ENCODE peak calls at places on chromosomes 16 and 17, in eight cellular contexts. One of them, this sample, is unnamed.

GRCh38 chr16:57194512-57194911 is 8.4 kb downstream of the RSPRY1 start:
- DNase-seq in H9: no peak
- DNase-seq in osteoblast: peak; percentile 91
- DNase-seq in dorsolateral prefrontal cortex: no peak
- DNase-seq in Peyer's patch: no peak
- DNase-seq in fibroblast of mammary gland: peak; percentile 91
- DNase-seq in neural crest cell: no peak
- DNase-seq in cardiac fibroblast: peak; percentile 84
- DNase-seq in this sample: no peak

GRCh38 chr16:55454861-55455260 is 24.1 kb upstream of the MMP2 start:
- DNase-seq in dorsolateral prefrontal cortex: no peak
- DNase-seq in cardiac fibroblast: no peak
- DNase-seq in H9: no peak
- DNase-seq in fibroblast of mammary gland: no peak
- DNase-seq in neural crest cell: no peak
- DNase-seq in osteoblast: no peak
- DNase-seq in Peyer's patch: no peak
- DNase-seq in this sample: no peak

GRCh38 chr16:80599466-80599865 is 58.7 kb downstream of the DYNLRB2 start:
- DNase-seq in dorsolateral prefrontal cortex: no peak
- DNase-seq in fibroblast of mammary gland: peak; percentile 70
- DNase-seq in neural crest cell: no peak
- DNase-seq in osteoblast: no peak
- DNase-seq in H9: no peak
- DNase-seq in cardiac fibroblast: no peak
- DNase-seq in Peyer's patch: no peak
- DNase-seq in this sample: no peak

GRCh38 chr17:11309850-11310249 is 68.8 kb downstream of the SHISA6 start:
- DNase-seq in Peyer's patch: no peak
- DNase-seq in cardiac fibroblast: no peak
- DNase-seq in neural crest cell: no peak
- DNase-seq in osteoblast: no peak
- DNase-seq in H9: no peak
- DNase-seq in fibroblast of mammary gland: no peak
- DNase-seq in dorsolateral prefrontal cortex: no peak
- DNase-seq in this sample: no peak

GRCh38 chr17:63370696-63371095 is 75.4 kb downstream of the CYB561 start:
- DNase-seq in Peyer's patch: no peak
- DNase-seq in neural crest cell: no peak
- DNase-seq in cardiac fibroblast: no peak
- DNase-seq in osteoblast: no peak
- DNase-seq in dorsolateral prefrontal cortex: no peak
- DNase-seq in fibroblast of mammary gland: no peak
- DNase-seq in H9: no peak
- DNase-seq in this sample: no peak

GRCh38 chr16:57231821-57232350 is 13.2 kb upstream of the ARL2BP start:
- DNase-seq in osteoblast: no peak
- DNase-seq in cardiac fibroblast: no peak
- DNase-seq in Peyer's patch: no peak
- DNase-seq in dorsolateral prefrontal cortex: no peak
- DNase-seq in fibroblast of mammary gland: no peak
- DNase-seq in neural crest cell: no peak
- DNase-seq in H9: no peak
- DNase-seq in this sample: no peak

GRCh38 chr17:27457405-27457730 is 1.1 kb downstream of the KSR1 start:
- DNase-seq in neural crest cell: no peak
- DNase-seq in H9: no peak
- DNase-seq in fibroblast of mammary gland: no peak
- DNase-seq in cardiac fibroblast: no peak
- DNase-seq in Peyer's patch: no peak
- DNase-seq in dorsolateral prefrontal cortex: no peak
- DNase-seq in osteoblast: peak; percentile 86
- DNase-seq in this sample: no peak

GRCh38 chr17:10210151-10210574 is 11.8 kb upstream of the GAS7 start:
- DNase-seq in osteoblast: no peak
- DNase-seq in fibroblast of mammary gland: peak; percentile 42
- DNase-seq in neural crest cell: no peak
- DNase-seq in H9: peak; percentile 75
- DNase-seq in Peyer's patch: no peak
- DNase-seq in dorsolateral prefrontal cortex: no peak
- DNase-seq in cardiac fibroblast: peak; percentile 86
- DNase-seq in this sample: no peak

GRCh38 chr16:73231969-73232554 is 184.1 kb upstream of the ZFHX3 start:
- DNase-seq in Peyer's patch: no peak
- DNase-seq in osteoblast: no peak
- DNase-seq in cardiac fibroblast: peak; percentile 12
- DNase-seq in dorsolateral prefrontal cortex: no peak
- DNase-seq in neural crest cell: no peak
- DNase-seq in H9: no peak
- DNase-seq in fibroblast of mammary gland: no peak
- DNase-seq in this sample: no peak

GRCh38 chr17:17498606-17499301 is 2.6 kb upstream of the RASD1 start:
- DNase-seq in Peyer's patch: no peak
- DNase-seq in osteoblast: peak; percentile 85
- DNase-seq in cardiac fibroblast: no peak
- DNase-seq in neural crest cell: no peak
- DNase-seq in H9: no peak
- DNase-seq in fibroblast of mammary gland: no peak
- DNase-seq in dorsolateral prefrontal cortex: peak; percentile 29
- DNase-seq in this sample: no peak

GRCh38 chr17:57834146-57834741 is 15.6 kb downstream of the MRPS23 start:
- DNase-seq in cardiac fibroblast: peak; percentile 21
- DNase-seq in dorsolateral prefrontal cortex: peak; percentile 62
- DNase-seq in fibroblast of mammary gland: peak; percentile 27
- DNase-seq in neural crest cell: no peak
- DNase-seq in osteoblast: no peak
- DNase-seq in Peyer's patch: no peak
- DNase-seq in H9: peak; percentile 83
- DNase-seq in this sample: no peak

GRCh38 chr16:52251495-52251894 is 295.4 kb downstream of the TOX3 start:
- DNase-seq in neural crest cell: no peak
- DNase-seq in fibroblast of mammary gland: no peak
- DNase-seq in Peyer's patch: no peak
- DNase-seq in osteoblast: no peak
- DNase-seq in H9: no peak
- DNase-seq in dorsolateral prefrontal cortex: no peak
- DNase-seq in cardiac fibroblast: no peak
- DNase-seq in this sample: no peak

GRCh38 chr16:86664518-86665318 is 86.4 kb downstream of the FOXL1 start:
- DNase-seq in fibroblast of mammary gland: peak; percentile 100
- DNase-seq in osteoblast: peak; percentile 90
- DNase-seq in H9: no peak
- DNase-seq in neural crest cell: no peak
- DNase-seq in dorsolateral prefrontal cortex: no peak
- DNase-seq in Peyer's patch: no peak
- DNase-seq in cardiac fibroblast: peak; percentile 89
- DNase-seq in this sample: no peak

DNA sequence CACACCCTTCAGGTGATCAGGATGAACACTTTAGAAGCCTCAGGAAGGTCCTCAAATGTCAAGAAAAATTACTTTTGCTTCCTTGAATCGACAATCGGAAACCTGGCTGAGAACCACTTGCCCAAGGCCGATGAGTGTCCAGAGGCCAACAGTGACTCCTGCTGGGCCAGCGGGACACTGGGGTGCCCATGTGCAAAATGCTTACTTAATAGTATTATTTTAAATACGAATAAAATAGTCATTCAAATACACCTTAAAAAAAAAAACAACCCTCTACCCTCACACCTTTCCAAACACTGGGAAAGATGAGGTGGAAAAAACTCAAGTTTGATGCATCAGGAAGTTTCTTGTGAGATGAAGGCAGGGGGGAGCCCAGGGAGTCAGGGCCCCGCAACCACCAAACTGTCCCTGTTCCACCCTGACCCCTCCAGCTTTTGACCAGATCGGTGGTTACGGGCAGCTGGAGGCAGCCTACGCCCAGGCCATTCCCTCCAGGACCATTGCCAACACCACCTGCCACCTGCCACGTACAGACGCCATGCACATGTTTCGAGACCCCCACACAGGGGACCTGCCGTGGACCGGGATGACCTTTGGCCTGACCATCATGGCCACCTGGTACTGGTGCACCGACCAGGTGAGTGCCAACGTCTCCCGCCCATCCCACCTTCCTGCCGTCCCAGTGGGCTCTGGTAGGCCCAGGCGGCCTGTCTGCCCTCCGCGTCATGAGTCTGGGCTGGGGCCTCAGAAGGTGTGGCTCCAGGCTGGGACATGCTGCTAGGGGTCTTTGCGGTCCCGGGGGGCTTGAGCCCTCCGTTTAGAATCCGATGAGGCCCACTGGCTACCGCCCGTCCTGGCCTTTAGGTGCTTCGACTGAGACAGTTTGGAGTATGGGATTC is 18.9 kb downstream of the SLC5A10 start:
- DNase-seq in neural crest cell: no peak
- DNase-seq in Peyer's patch: no peak
- DNase-seq in cardiac fibroblast: no peak
- DNase-seq in osteoblast: peak; percentile 69
- DNase-seq in H9: no peak
- DNase-seq in fibroblast of mammary gland: no peak
- DNase-seq in dorsolateral prefrontal cortex: no peak
- DNase-seq in this sample: no peak
- TF ChIP-seq CTCF in neural crest cell: no peak
- TF ChIP-seq CTCF in Peyer's patch: no peak
- TF ChIP-seq CTCF in cardiac fibroblast: no peak
- TF ChIP-seq CTCF in osteoblast: peak; percentile 26
- TF ChIP-seq CTCF in H9: peak; percentile 23
- TF ChIP-seq CTCF in fibroblast of mammary gland: peak; percentile 9
- TF ChIP-seq CTCF in dorsolateral prefrontal cortex: no peak
- TF ChIP-seq CTCF in this sample: no peak

DNA sequence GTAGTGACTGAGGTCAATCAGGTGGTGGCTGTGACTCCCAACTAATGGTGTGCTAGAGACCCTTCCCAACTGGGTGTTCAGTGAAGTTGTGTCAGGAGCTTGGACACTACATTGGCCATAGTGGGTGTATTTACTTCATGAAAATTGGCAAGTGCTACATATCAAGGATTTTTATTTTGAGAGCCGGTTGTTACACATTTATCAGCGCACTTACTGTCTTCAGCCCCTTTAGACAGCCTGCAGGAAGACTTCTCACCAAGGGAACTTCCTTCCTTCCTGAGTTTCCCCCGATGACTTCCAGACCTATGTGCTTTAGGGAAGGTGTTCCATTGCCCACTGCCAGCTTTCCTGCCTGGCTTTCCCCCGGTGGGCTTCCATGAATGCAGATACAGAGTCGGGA is 261.2 kb downstream of the CBLN1 start:
- DNase-seq in dorsolateral prefrontal cortex: no peak
- DNase-seq in Peyer's patch: no peak
- DNase-seq in cardiac fibroblast: no peak
- DNase-seq in neural crest cell: no peak
- DNase-seq in H9: no peak
- DNase-seq in osteoblast: no peak
- DNase-seq in fibroblast of mammary gland: no peak
- DNase-seq in this sample: no peak
- TF ChIP-seq CTCF in dorsolateral prefrontal cortex: no peak
- TF ChIP-seq CTCF in Peyer's patch: no peak
- TF ChIP-seq CTCF in cardiac fibroblast: no peak
- TF ChIP-seq CTCF in neural crest cell: no peak
- TF ChIP-seq CTCF in H9: no peak
- TF ChIP-seq CTCF in osteoblast: no peak
- TF ChIP-seq CTCF in fibroblast of mammary gland: no peak
- TF ChIP-seq CTCF in this sample: no peak

GRCh38 chr16:67663151-67663876 is 2.6 kb downstream of the PARD6A start:
- DNase-seq in cardiac fibroblast: no peak
- DNase-seq in dorsolateral prefrontal cortex: no peak
- DNase-seq in neural crest cell: no peak
- DNase-seq in H9: peak; percentile 79
- DNase-seq in fibroblast of mammary gland: no peak
- DNase-seq in osteoblast: peak; percentile 92
- DNase-seq in Peyer's patch: no peak
- DNase-seq in this sample: no peak

GRCh38 chr16:67664258-67664657 is 2.3 kb downstream of the ENKD1 start:
- DNase-seq in fibroblast of mammary gland: no peak
- DNase-seq in H9: no peak
- DNase-seq in Peyer's patch: no peak
- DNase-seq in osteoblast: peak; percentile 82
- DNase-seq in neural crest cell: no peak
- DNase-seq in dorsolateral prefrontal cortex: no peak
- DNase-seq in cardiac fibroblast: no peak
- DNase-seq in this sample: no peak

GRCh38 chr16:67664871-67665270 is 1.7 kb downstream of the ENKD1 start:
- DNase-seq in fibroblast of mammary gland: no peak
- DNase-seq in Peyer's patch: no peak
- DNase-seq in cardiac fibroblast: no peak
- DNase-seq in osteoblast: no peak
- DNase-seq in H9: no peak
- DNase-seq in dorsolateral prefrontal cortex: no peak
- DNase-seq in neural crest cell: no peak
- DNase-seq in this sample: no peak

GRCh38 chr16:67662653-67663010 is 1.9 kb downstream of the PARD6A start:
- DNase-seq in H9: no peak
- DNase-seq in neural crest cell: no peak
- DNase-seq in fibroblast of mammary gland: no peak
- DNase-seq in dorsolateral prefrontal cortex: no peak
- DNase-seq in osteoblast: peak; percentile 92
- DNase-seq in cardiac fibroblast: no peak
- DNase-seq in Peyer's patch: no peak
- DNase-seq in this sample: no peak

GRCh38 chr16:67663877-67664222 is 2.7 kb downstream of the ENKD1 start:
- DNase-seq in H9: no peak
- DNase-seq in neural crest cell: no peak
- DNase-seq in fibroblast of mammary gland: no peak
- DNase-seq in Peyer's patch: no peak
- DNase-seq in osteoblast: peak; percentile 77
- DNase-seq in cardiac fibroblast: no peak
- DNase-seq in dorsolateral prefrontal cortex: no peak
- DNase-seq in this sample: no peak
- TF ChIP-seq CTCF in H9: no peak
- TF ChIP-seq CTCF in neural crest cell: no peak
- TF ChIP-seq CTCF in fibroblast of mammary gland: no peak
- TF ChIP-seq CTCF in Peyer's patch: no peak
- TF ChIP-seq CTCF in osteoblast: no peak
- TF ChIP-seq CTCF in cardiac fibroblast: no peak
- TF ChIP-seq CTCF in dorsolateral prefrontal cortex: no peak
- TF ChIP-seq CTCF in this sample: no peak

GRCh38 chr17:28997811-28998210 is 8.0 kb downstream of the SEZ6 start:
- DNase-seq in osteoblast: no peak
- DNase-seq in dorsolateral prefrontal cortex: no peak
- DNase-seq in H9: no peak
- DNase-seq in cardiac fibroblast: no peak
- DNase-seq in neural crest cell: no peak
- DNase-seq in fibroblast of mammary gland: no peak
- DNase-seq in Peyer's patch: no peak
- DNase-seq in this sample: no peak

GRCh38 chr17:28999216-28999615 is 6.6 kb downstream of the SEZ6 start:
- DNase-seq in dorsolateral prefrontal cortex: no peak
- DNase-seq in Peyer's patch: no peak
- DNase-seq in cardiac fibroblast: no peak
- DNase-seq in H9: no peak
- DNase-seq in fibroblast of mammary gland: no peak
- DNase-seq in neural crest cell: no peak
- DNase-seq in osteoblast: no peak
- DNase-seq in this sample: no peak

GRCh38 chr17:28993013-28993600 is 12.7 kb downstream of the SEZ6 start:
- DNase-seq in Peyer's patch: no peak
- DNase-seq in neural crest cell: no peak
- DNase-seq in fibroblast of mammary gland: no peak
- DNase-seq in cardiac fibroblast: no peak
- DNase-seq in dorsolateral prefrontal cortex: no peak
- DNase-seq in osteoblast: peak; percentile 90
- DNase-seq in H9: no peak
- DNase-seq in this sample: no peak

GRCh38 chr17:28993645-28994426 is 12.0 kb downstream of the SEZ6 start:
- DNase-seq in H9: no peak
- DNase-seq in cardiac fibroblast: no peak
- DNase-seq in osteoblast: no peak
- DNase-seq in dorsolateral prefrontal cortex: no peak
- DNase-seq in Peyer's patch: no peak
- DNase-seq in fibroblast of mammary gland: no peak
- DNase-seq in neural crest cell: no peak
- DNase-seq in this sample: no peak

GRCh38 chr17:28996554-28997096 is 9.2 kb downstream of the SEZ6 start:
- DNase-seq in H9: no peak
- DNase-seq in Peyer's patch: no peak
- DNase-seq in osteoblast: no peak
- DNase-seq in cardiac fibroblast: no peak
- DNase-seq in neural crest cell: no peak
- DNase-seq in dorsolateral prefrontal cortex: no peak
- DNase-seq in fibroblast of mammary gland: no peak
- DNase-seq in this sample: no peak
- TF ChIP-seq CTCF in H9: no peak
- TF ChIP-seq CTCF in Peyer's patch: no peak
- TF ChIP-seq CTCF in osteoblast: no peak
- TF ChIP-seq CTCF in cardiac fibroblast: no peak
- TF ChIP-seq CTCF in neural crest cell: no peak
- TF ChIP-seq CTCF in dorsolateral prefrontal cortex: no peak
- TF ChIP-seq CTCF in fibroblast of mammary gland: no peak
- TF ChIP-seq CTCF in this sample: no peak

This sample was measured in progenitor cell of endocrine pancreas.